ENCODE peak calls at places on chromosome 9, in ten cellular contexts. One of them, this sample, is unnamed.

GRCh38 chr9:126069400-126069955 is 257.2 kb upstream of the MVB12B start:
- DNase-seq in GM03348: no peak
- DNase-seq in lower lobe of right lung: no peak
- DNase-seq in T follicular helper cell: no peak
- DNase-seq in NCI-H2171 treated with DMSO at 0.1 percent for 48 hours: no peak
- DNase-seq in naive thymus-derived CD8-positive, alpha-beta T cell: no peak
- DNase-seq in GM23338: peak
- DNase-seq in aorta: no peak
- DNase-seq in omental fat pad: no peak
- DNase-seq in uterus: no peak
- DNase-seq in this sample: no peak

GRCh38 chr9:74848150-74848525 is 39.6 kb downstream of the TRPM6 start:
- DNase-seq in GM03348: no peak
- DNase-seq in lower lobe of right lung: no peak
- DNase-seq in T follicular helper cell: no peak
- DNase-seq in NCI-H2171 treated with DMSO at 0.1 percent for 48 hours: no peak
- DNase-seq in naive thymus-derived CD8-positive, alpha-beta T cell: no peak
- DNase-seq in GM23338: no peak
- DNase-seq in aorta: no peak
- DNase-seq in omental fat pad: no peak
- DNase-seq in uterus: no peak
- DNase-seq in this sample: no peak

GRCh38 chr9:101586651-101587050 is 8.1 kb downstream of the PPP3R2 start:
- DNase-seq in GM03348: no peak
- DNase-seq in lower lobe of right lung: no peak
- DNase-seq in T follicular helper cell: no peak
- DNase-seq in NCI-H2171 treated with DMSO at 0.1 percent for 48 hours: no peak
- DNase-seq in naive thymus-derived CD8-positive, alpha-beta T cell: no peak
- DNase-seq in GM23338: no peak
- DNase-seq in aorta: no peak
- DNase-seq in omental fat pad: no peak
- DNase-seq in uterus: no peak
- DNase-seq in this sample: no peak

GRCh38 chr9:99357575-99357974 is 135.5 kb downstream of the SEC61B start:
- DNase-seq in GM03348: peak
- DNase-seq in lower lobe of right lung: no peak
- DNase-seq in T follicular helper cell: no peak
- DNase-seq in NCI-H2171 treated with DMSO at 0.1 percent for 48 hours: no peak
- DNase-seq in naive thymus-derived CD8-positive, alpha-beta T cell: no peak
- DNase-seq in GM23338: no peak
- DNase-seq in aorta: peak
- DNase-seq in omental fat pad: no peak
- DNase-seq in uterus: no peak
- DNase-seq in this sample: no peak

GRCh38 chr9:13322828-13323550 is 43.5 kb upstream of the MPDZ start:
- DNase-seq in GM03348: no peak
- DNase-seq in lower lobe of right lung: no peak
- DNase-seq in T follicular helper cell: no peak
- DNase-seq in NCI-H2171 treated with DMSO at 0.1 percent for 48 hours: no peak
- DNase-seq in naive thymus-derived CD8-positive, alpha-beta T cell: no peak
- DNase-seq in GM23338: peak
- DNase-seq in aorta: no peak
- DNase-seq in omental fat pad: no peak
- DNase-seq in uterus: peak
- DNase-seq in this sample: peak

GRCh38 chr9:38697901-38698300 is 22.0 kb downstream of the FAM240B start:
- DNase-seq in GM03348: no peak
- DNase-seq in lower lobe of right lung: no peak
- DNase-seq in T follicular helper cell: no peak
- DNase-seq in NCI-H2171 treated with DMSO at 0.1 percent for 48 hours: no peak
- DNase-seq in naive thymus-derived CD8-positive, alpha-beta T cell: no peak
- DNase-seq in GM23338: no peak
- DNase-seq in aorta: no peak
- DNase-seq in omental fat pad: no peak
- DNase-seq in uterus: no peak
- DNase-seq in this sample: no peak

GRCh38 chr9:134793281-134793680 is 87.3 kb upstream of the FCN2 start:
- DNase-seq in GM03348: no peak
- DNase-seq in lower lobe of right lung: no peak
- DNase-seq in T follicular helper cell: no peak
- DNase-seq in NCI-H2171 treated with DMSO at 0.1 percent for 48 hours: peak
- DNase-seq in naive thymus-derived CD8-positive, alpha-beta T cell: no peak
- DNase-seq in GM23338: no peak
- DNase-seq in aorta: no peak
- DNase-seq in omental fat pad: no peak
- DNase-seq in uterus: no peak
- DNase-seq in this sample: no peak

GRCh38 chr9:1042466-1042865 is 7.7 kb upstream of the DMRT2 start:
- DNase-seq in GM03348: no peak
- DNase-seq in lower lobe of right lung: no peak
- DNase-seq in T follicular helper cell: no peak
- DNase-seq in NCI-H2171 treated with DMSO at 0.1 percent for 48 hours: no peak
- DNase-seq in naive thymus-derived CD8-positive, alpha-beta T cell: no peak
- DNase-seq in GM23338: peak
- DNase-seq in aorta: no peak
- DNase-seq in omental fat pad: no peak
- DNase-seq in uterus: no peak
- DNase-seq in this sample: peak

GRCh38 chr9:110217656-110218099 is 9.7 kb upstream of the C9orf152 start:
- DNase-seq in GM03348: peak
- DNase-seq in lower lobe of right lung: no peak
- DNase-seq in T follicular helper cell: no peak
- DNase-seq in NCI-H2171 treated with DMSO at 0.1 percent for 48 hours: peak
- DNase-seq in naive thymus-derived CD8-positive, alpha-beta T cell: peak
- DNase-seq in GM23338: peak
- DNase-seq in aorta: no peak
- DNase-seq in omental fat pad: no peak
- DNase-seq in uterus: peak
- DNase-seq in this sample: peak

GRCh38 chr9:123637940-123638634 is 282.1 kb downstream of the CRB2 start:
- DNase-seq in GM03348: no peak
- DNase-seq in lower lobe of right lung: no peak
- DNase-seq in T follicular helper cell: no peak
- DNase-seq in NCI-H2171 treated with DMSO at 0.1 percent for 48 hours: no peak
- DNase-seq in naive thymus-derived CD8-positive, alpha-beta T cell: peak
- DNase-seq in GM23338: no peak
- DNase-seq in aorta: no peak
- DNase-seq in omental fat pad: no peak
- DNase-seq in uterus: no peak
- DNase-seq in this sample: no peak

GRCh38 chr9:72365525-72366256 is 683 bp upstream of the ZFAND5 start:
- DNase-seq in GM03348: peak
- DNase-seq in lower lobe of right lung: peak
- DNase-seq in T follicular helper cell: peak
- DNase-seq in NCI-H2171 treated with DMSO at 0.1 percent for 48 hours: peak
- DNase-seq in naive thymus-derived CD8-positive, alpha-beta T cell: peak
- DNase-seq in GM23338: peak
- DNase-seq in aorta: peak
- DNase-seq in omental fat pad: peak
- DNase-seq in uterus: peak
- DNase-seq in this sample: no peak

GRCh38 chr9:86795047-86795437 is 152.3 kb downstream of the GAS1 start:
- DNase-seq in GM03348: peak
- DNase-seq in lower lobe of right lung: peak
- DNase-seq in T follicular helper cell: no peak
- DNase-seq in NCI-H2171 treated with DMSO at 0.1 percent for 48 hours: no peak
- DNase-seq in naive thymus-derived CD8-positive, alpha-beta T cell: no peak
- DNase-seq in GM23338: peak
- DNase-seq in aorta: no peak
- DNase-seq in omental fat pad: no peak
- DNase-seq in uterus: peak
- DNase-seq in this sample: peak

GRCh38 chr9:35071814-35072460 is 488 bp downstream of the VCP start:
- DNase-seq in GM03348: peak
- DNase-seq in lower lobe of right lung: peak
- DNase-seq in T follicular helper cell: peak
- DNase-seq in NCI-H2171 treated with DMSO at 0.1 percent for 48 hours: peak
- DNase-seq in naive thymus-derived CD8-positive, alpha-beta T cell: peak
- DNase-seq in GM23338: peak
- DNase-seq in aorta: peak
- DNase-seq in omental fat pad: peak
- DNase-seq in uterus: peak
- DNase-seq in this sample: peak

GRCh38 chr9:70616401-70617010 is 202.0 kb upstream of the KLF9 start:
- DNase-seq in GM03348: no peak
- DNase-seq in lower lobe of right lung: no peak
- DNase-seq in T follicular helper cell: no peak
- DNase-seq in NCI-H2171 treated with DMSO at 0.1 percent for 48 hours: no peak
- DNase-seq in naive thymus-derived CD8-positive, alpha-beta T cell: no peak
- DNase-seq in GM23338: no peak
- DNase-seq in aorta: no peak
- DNase-seq in omental fat pad: no peak
- DNase-seq in uterus: no peak
- DNase-seq in this sample: no peak

GRCh38 chr9:95284152-95284551 is 33.4 kb downstream of the FANCC start:
- DNase-seq in GM03348: no peak
- DNase-seq in lower lobe of right lung: no peak
- DNase-seq in T follicular helper cell: no peak
- DNase-seq in NCI-H2171 treated with DMSO at 0.1 percent for 48 hours: no peak
- DNase-seq in naive thymus-derived CD8-positive, alpha-beta T cell: no peak
- DNase-seq in GM23338: no peak
- DNase-seq in aorta: no peak
- DNase-seq in omental fat pad: no peak
- DNase-seq in uterus: no peak
- DNase-seq in this sample: no peak

GRCh38 chr9:124764774-124765438 is 6.2 kb downstream of the NR6A1 start:
- DNase-seq in GM03348: no peak
- DNase-seq in lower lobe of right lung: no peak
- DNase-seq in T follicular helper cell: no peak
- DNase-seq in NCI-H2171 treated with DMSO at 0.1 percent for 48 hours: peak
- DNase-seq in naive thymus-derived CD8-positive, alpha-beta T cell: no peak
- DNase-seq in GM23338: peak
- DNase-seq in aorta: no peak
- DNase-seq in omental fat pad: no peak
- DNase-seq in uterus: no peak
- DNase-seq in this sample: no peak

This sample was measured in ELF-1.